ENCODE peak calls at places on chromosomes 13 and 19, in five cellular contexts. Z, U, W, K and H are unnamed samples.

GRCh38 chr19:5472303-5472702 is 17.1 kb downstream of the ZNRF4 start:
- DNase-seq in Z (no peak), U (no peak), W (no peak), K (no peak), H (no peak)

GRCh38 chr13:37835392-37835791 is 34.2 kb downstream of the TRPC4 start:
- DNase-seq in Z (no peak), U (no peak), W (no peak), K (no peak), H (no peak)

GRCh38 chr13:94256671-94257070 is 222.8 kb downstream of the DCT start:
- DNase-seq in Z (no peak), U (no peak), W (no peak), K (no peak), H (no peak)

GRCh38 chr13:41075034-41075433 is 13.7 kb downstream of the WBP4 start:
- DNase-seq in Z (no peak), U (no peak), W (peak), K (no peak), H (no peak)

GRCh38 chr13:42284068-42284467 is 12.1 kb downstream of the AKAP11 start:
- DNase-seq in Z (no peak), U (no peak), W (no peak), K (no peak), H (no peak)

GRCh38 chr19:55647732-55648656 is at the start of gene CCDC106:
- DNase-seq in Z (peak), U (peak), W (peak), K (no peak), H (peak)

GRCh38 chr19:9309974-9310446 is 372 bp upstream of the ZNF699 start:
- DNase-seq in Z (no peak), U (peak), W (peak), K (no peak), H (peak)

GRCh38 chr13:42638101-42638500 is 64.1 kb downstream of the TNFSF11 start:
- DNase-seq in Z (no peak), U (no peak), W (no peak), K (no peak), H (no peak)

GRCh38 chr13:32811297-32811800 is 204.9 kb upstream of the KL start:
- DNase-seq in Z (no peak), U (no peak), W (no peak), K (peak), H (no peak)

GRCh38 chr19:28839455-28839854 is 373.5 kb downstream of the UQCRFS1 start:
- DNase-seq in Z (no peak), U (no peak), W (no peak), K (no peak), H (no peak)

GRCh38 chr13:32229443-32229842 is 85.7 kb downstream of the ZAR1L start:
- DNase-seq in Z (no peak), U (no peak), W (no peak), K (no peak), H (no peak)

GRCh38 chr19:45402469-45403070 is 2.3 kb downstream of the PPP1R13L start:
- DNase-seq in Z (no peak), U (peak), W (peak), K (no peak), H (peak)

GRCh38 chr19:30229524-30230174 is 142.5 kb upstream of the ZNF536 start:
- DNase-seq in Z (no peak), U (no peak), W (no peak), K (no peak), H (no peak)

GRCh38 chr13:31614704-31615103 is 124.6 kb upstream of the RXFP2 start:
- DNase-seq in Z (no peak), U (no peak), W (no peak), K (no peak), H (no peak)

GRCh38 chr19:39871886-39872866 is 26.0 kb upstream of the FBL start:
- DNase-seq in Z (no peak), U (no peak), W (no peak), K (no peak), H (no peak)

GRCh38 chr13:34748078-34748477 is 194.0 kb upstream of the NBEA start:
- DNase-seq in Z (no peak), U (no peak), W (no peak), K (no peak), H (no peak)

GRCh38 chr13:73248711-73249580 is 190.1 kb downstream of the KLF5 start:
- DNase-seq in Z (no peak), U (no peak), W (no peak), K (no peak), H (no peak)

GRCh38 chr19:41998246-41999020 is 4.4 kb upstream of the ATP1A3 start:
- DNase-seq in Z (peak), U (peak), W (peak), K (no peak), H (no peak)

GRCh38 chr19:46990998-46991676 is 28.5 kb upstream of the NPAS1 start:
- DNase-seq in Z (peak), U (peak), W (peak), K (peak), H (peak)

GRCh38 chr19:49988433-49988832 is 27.5 kb upstream of the SIGLEC11 start:
- DNase-seq in Z (no peak), U (no peak), W (no peak), K (no peak), H (no peak)

GRCh38 chr19:47503130-47503822 is 11.6 kb downstream of the NAPA start:
- DNase-seq in Z (no peak), U (no peak), W (no peak), K (no peak), H (no peak)

GRCh38 chr19:46753420-46754155 is 7.3 kb upstream of the STRN4 start:
- DNase-seq in Z (peak), U (peak), W (peak), K (no peak), H (no peak)

GRCh38 chr13:98232456-98232855 is 55.4 kb upstream of the RNF113B start:
- DNase-seq in Z (no peak), U (no peak), W (no peak), K (no peak), H (no peak)

GRCh38 chr13:67018775-67019174 is 211.4 kb downstream of the PCDH9 start:
- DNase-seq in Z (no peak), U (no peak), W (no peak), K (no peak), H (no peak)

GRCh38 chr13:35266412-35266811 is 210.1 kb downstream of the MAB21L1 start:
- DNase-seq in Z (no peak), U (no peak), W (no peak), K (no peak), H (no peak)

GRCh38 chr13:40595693-40596092 is 70.7 kb downstream of the FOXO1 start:
- DNase-seq in Z (no peak), U (no peak), W (no peak), K (no peak), H (no peak)

GRCh38 chr13:77386880-77387606 is 60.1 kb upstream of the MYCBP2 start:
- DNase-seq in Z (no peak), U (no peak), W (no peak), K (no peak), H (no peak)

GRCh38 chr13:111548301-111548700 is 227.9 kb downstream of the TEX29 start:
- DNase-seq in Z (no peak), U (no peak), W (no peak), K (no peak), H (no peak)

GRCh38 chr13:24083722-24084421 is 76.6 kb upstream of the SPATA13 start:
- DNase-seq in Z (no peak), U (no peak), W (no peak), K (no peak), H (no peak)

GRCh38 chr19:15177269-15178116 is 23.3 kb downstream of the NOTCH3 start:
- DNase-seq in Z (peak), U (peak), W (peak), K (peak), H (peak)

GRCh38 chr19:15178629-15179308 is 22.0 kb downstream of the NOTCH3 start:
- DNase-seq in Z (no peak), U (peak), W (no peak), K (no peak), H (peak)

GRCh38 chr19:15184776-15185175 is 16.0 kb downstream of the NOTCH3 start:
- DNase-seq in Z (no peak), U (no peak), W (no peak), K (no peak), H (no peak)

GRCh38 chr19:15181394-15181793 is 19.4 kb downstream of the NOTCH3 start:
- DNase-seq in Z (no peak), U (peak), W (no peak), K (no peak), H (no peak)

DNA sequence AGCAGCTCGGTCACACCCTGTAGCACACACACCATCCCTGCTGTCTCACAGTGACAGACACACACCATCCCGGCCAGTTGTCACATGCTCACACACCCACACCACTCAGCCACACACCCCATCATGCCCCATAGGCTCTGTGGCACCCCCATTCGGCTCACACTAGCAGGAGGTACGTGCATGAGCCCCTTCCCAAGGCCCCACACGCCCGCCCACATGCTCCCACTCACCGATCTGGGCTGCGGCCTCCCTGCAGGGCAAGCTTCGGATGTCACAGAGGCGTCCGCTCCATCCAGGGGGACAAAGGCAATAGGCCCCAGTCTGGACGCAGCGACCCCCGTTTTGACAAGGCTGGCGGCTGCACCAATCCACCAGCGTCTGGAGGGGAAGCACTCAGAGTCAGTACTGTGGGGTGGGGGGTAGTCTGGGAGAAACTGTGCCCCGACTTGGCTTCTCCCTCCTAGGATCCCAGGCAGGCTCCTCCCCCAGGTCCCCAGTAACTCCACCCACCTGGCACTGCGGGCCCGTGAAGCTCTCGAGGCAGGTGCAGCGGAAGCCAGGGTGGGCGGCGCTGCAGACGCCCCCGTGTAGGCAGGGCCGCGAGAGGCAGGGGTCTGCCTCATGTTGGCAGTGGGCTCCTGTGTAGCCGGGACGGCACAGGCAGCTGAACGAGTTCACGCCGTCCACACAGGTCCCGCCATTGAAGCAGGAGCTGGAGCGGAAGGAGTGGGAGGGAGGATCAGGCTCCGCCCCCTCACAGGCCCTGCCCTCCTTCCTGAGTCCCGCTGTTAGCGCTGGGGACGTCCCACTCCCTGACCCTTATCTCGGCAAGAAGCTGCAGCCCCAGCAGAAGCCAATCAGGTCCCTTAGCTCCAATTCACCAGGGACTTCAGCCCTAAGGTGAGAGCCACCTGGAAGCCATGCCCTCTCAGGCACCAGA is 20.1 kb downstream of the NOTCH3 start:
- DNase-seq in Z (peak), U (peak), W (peak), K (no peak), H (no peak)
- TF ChIP-seq ATF2 in Z (no peak), U (no peak), W (no peak), K (no peak), H (no peak)

GRCh38 chr13:48901786-48902185 is 73.9 kb upstream of the FNDC3A start:
- DNase-seq in Z (no peak), U (no peak), W (no peak), K (no peak), H (no peak)

GRCh38 chr13:48906200-48906599 is 69.5 kb upstream of the FNDC3A start:
- DNase-seq in Z (no peak), U (no peak), W (no peak), K (no peak), H (no peak)

GRCh38 chr13:48904668-48905290 is 70.9 kb upstream of the FNDC3A start:
- DNase-seq in Z (no peak), U (no peak), W (no peak), K (no peak), H (no peak)

GRCh38 chr13:48902421-48902820 is 73.3 kb upstream of the FNDC3A start:
- DNase-seq in Z (no peak), U (no peak), W (no peak), K (no peak), H (no peak)
- TF ChIP-seq ATF2 in Z (no peak), U (no peak), W (no peak), K (no peak), H (no peak)

DNA sequence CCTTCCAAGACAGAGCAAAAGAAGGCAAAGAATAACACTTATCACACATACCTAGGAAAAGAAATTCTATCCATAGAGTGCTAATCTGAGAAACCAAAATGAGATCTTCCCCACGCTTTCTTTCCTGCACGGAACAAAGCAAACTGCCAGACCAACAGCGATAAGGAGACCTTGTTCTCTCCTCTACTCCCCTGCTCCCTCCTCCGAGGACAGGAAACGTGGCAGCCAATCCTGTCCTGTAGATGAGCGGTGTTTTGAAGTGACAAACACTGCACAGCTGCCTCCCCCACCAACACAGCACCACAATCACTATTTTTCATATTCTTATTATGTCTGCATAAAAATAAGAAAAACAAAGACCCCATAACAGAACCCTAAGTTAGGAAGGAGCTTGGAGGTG is 113.9 kb upstream of the IRS2 start:
- DNase-seq in Z (no peak), U (no peak), W (no peak), K (no peak), H (no peak)
- TF ChIP-seq ATF2 in Z (no peak), U (no peak), W (no peak), K (no peak), H (no peak)

DNA sequence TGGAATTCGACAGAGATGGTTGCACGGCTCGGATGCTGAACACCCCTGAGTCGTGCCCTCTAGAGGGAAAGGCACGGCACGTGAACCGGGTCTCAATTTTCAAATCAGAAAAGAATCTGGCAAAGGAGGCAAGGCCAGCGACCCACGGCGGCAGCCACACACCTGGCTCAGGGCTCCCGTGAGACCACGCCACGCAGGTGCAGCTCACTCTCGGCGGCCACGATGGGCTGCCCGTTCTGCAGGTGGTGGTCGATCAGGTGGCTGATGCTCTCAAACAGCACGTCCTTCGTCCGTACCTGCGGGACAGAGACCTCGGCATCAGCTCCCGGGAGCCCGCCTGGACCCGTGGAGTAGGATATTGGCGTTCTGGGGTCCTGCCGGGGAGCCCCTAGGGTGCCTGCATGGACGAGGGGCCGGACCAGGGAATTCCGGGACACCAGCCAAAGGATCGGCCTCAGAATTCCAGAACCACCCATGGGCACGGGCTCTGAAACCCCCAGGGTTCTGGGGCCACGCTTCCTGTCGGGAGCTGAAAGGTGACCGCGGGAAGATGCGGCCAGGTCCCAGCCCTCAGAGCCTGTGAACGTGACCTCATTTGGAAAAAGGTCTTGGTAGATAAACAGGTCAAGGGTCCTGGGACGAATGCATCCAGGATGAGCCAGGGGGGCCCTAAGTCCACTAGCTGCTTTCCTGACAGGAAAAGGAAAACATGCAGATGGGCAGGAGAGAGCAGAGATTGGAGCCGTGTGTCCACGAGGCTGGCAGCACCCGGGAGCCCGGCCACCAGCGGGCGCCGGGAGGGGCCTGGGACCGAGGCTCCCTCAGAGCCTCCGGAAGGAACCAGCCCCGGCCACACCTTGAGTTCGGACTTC is 10.1 kb upstream of the C2CD4C start:
- DNase-seq in Z (no peak), U (no peak), W (no peak), K (no peak), H (no peak)
- TF ChIP-seq ATF2 in Z (no peak), U (no peak), W (no peak), K (no peak), H (no peak)

GRCh38 chr19:58007285-58007684 is 4.7 kb upstream of the ZNF606 start:
- DNase-seq in Z (peak), U (peak), W (no peak), K (no peak), H (no peak)

GRCh38 chr19:58009301-58009665 is 6.7 kb upstream of the ZNF606 start:
- DNase-seq in Z (no peak), U (no peak), W (no peak), K (no peak), H (no peak)

GRCh38 chr19:58009666-58010301 is 7.2 kb upstream of the ZNF606 start:
- DNase-seq in Z (no peak), U (peak), W (peak), K (no peak), H (peak)

GRCh38 chr19:58010507-58010906 is 7.9 kb upstream of the ZNF606 start:
- DNase-seq in Z (no peak), U (no peak), W (no peak), K (no peak), H (no peak)
- TF ChIP-seq ATF2 in Z (no peak), U (no peak), W (no peak), K (no peak), H (no peak)

GRCh38 chr19:35247526-35248309 is 1.1 kb upstream of the LSR start:
- DNase-seq in Z (peak), U (peak), W (peak), K (peak), H (peak)
- TF ChIP-seq ATF2 in Z (no peak), U (no peak), W (no peak), K (no peak), H (no peak)

DNA sequence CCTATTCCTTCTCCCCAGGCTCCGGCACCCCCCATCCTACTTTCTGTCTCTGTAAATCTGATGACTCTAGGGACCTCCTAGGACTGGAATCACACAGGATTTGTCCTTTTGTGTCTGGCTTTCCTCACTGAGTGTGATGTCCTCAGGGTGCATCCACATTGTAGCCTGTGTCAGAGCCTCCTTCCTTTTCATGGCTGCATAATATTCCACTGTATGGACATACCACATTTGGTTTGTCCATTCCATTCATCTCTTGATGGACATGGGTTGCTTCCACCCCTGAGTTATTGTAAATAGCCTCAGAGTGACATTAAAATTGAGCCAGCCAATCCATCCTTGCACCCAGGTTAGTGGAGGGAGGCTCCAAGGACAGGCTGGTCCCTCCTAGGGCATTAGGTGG is 22.8 kb upstream of the NMRK2 start:
- DNase-seq in Z (no peak), U (no peak), W (no peak), K (no peak), H (no peak)
- TF ChIP-seq ATF2 in Z (no peak), U (no peak), W (no peak), K (no peak), H (no peak)

GRCh38 chr13:82330499-82330898 is 1551.8 kb downstream of the SLITRK1 start:
- DNase-seq in Z (peak), U (no peak), W (peak), K (no peak), H (no peak)
- TF ChIP-seq ATF2 in Z (no peak), U (no peak), W (no peak), K (no peak), H (no peak)